ENCODE peak calls at places on chromosomes 6 and 20, in seven cellular contexts. One of them, this sample, is unnamed.

GRCh38 chr6:132399376-132400074 is 1.8 kb downstream of the MOXD1 start:
- DNase-seq in substantia nigra: no peak
- DNase-seq in ureter: no peak
- DNase-seq in C1 segment of cervical spinal cord: no peak
- DNase-seq in SW480: no peak
- DNase-seq in NCI-H1092 treated with DMSO at 0.1 percent for 48 hours: no peak
- DNase-seq in stimulated activated CD4-positive, alpha-beta T cell treated with anti-CD3 and anti-CD28 coated beads, Interleukin-12 subunit alpha, Interleukin-12 subunit beta, amount 100 ng/mL, for 4 hours: no peak
- DNase-seq in this sample: no peak

GRCh38 chr20:50121858-50122271 is 8.9 kb upstream of the UBE2V1 start:
- DNase-seq in substantia nigra: no peak
- DNase-seq in ureter: no peak
- DNase-seq in C1 segment of cervical spinal cord: no peak
- DNase-seq in SW480: no peak
- DNase-seq in NCI-H1092 treated with DMSO at 0.1 percent for 48 hours: no peak
- DNase-seq in stimulated activated CD4-positive, alpha-beta T cell treated with anti-CD3 and anti-CD28 coated beads, Interleukin-12 subunit alpha, Interleukin-12 subunit beta, amount 100 ng/mL, for 4 hours: no peak
- DNase-seq in this sample: no peak

GRCh38 chr6:123127807-123128206 is 131.8 kb downstream of the CLVS2 start:
- DNase-seq in substantia nigra: no peak
- DNase-seq in ureter: no peak
- DNase-seq in C1 segment of cervical spinal cord: no peak
- DNase-seq in SW480: no peak
- DNase-seq in NCI-H1092 treated with DMSO at 0.1 percent for 48 hours: no peak
- DNase-seq in stimulated activated CD4-positive, alpha-beta T cell treated with anti-CD3 and anti-CD28 coated beads, Interleukin-12 subunit alpha, Interleukin-12 subunit beta, amount 100 ng/mL, for 4 hours: no peak
- DNase-seq in this sample: no peak

GRCh38 chr6:13575377-13575775 is 975 bp downstream of the SIRT5 start:
- DNase-seq in substantia nigra: no peak
- DNase-seq in ureter: no peak
- DNase-seq in C1 segment of cervical spinal cord: no peak
- DNase-seq in SW480: no peak
- DNase-seq in NCI-H1092 treated with DMSO at 0.1 percent for 48 hours: no peak
- DNase-seq in stimulated activated CD4-positive, alpha-beta T cell treated with anti-CD3 and anti-CD28 coated beads, Interleukin-12 subunit alpha, Interleukin-12 subunit beta, amount 100 ng/mL, for 4 hours: no peak
- DNase-seq in this sample: no peak

GRCh38 chr6:56026461-56027180 is 151.2 kb upstream of the BMP5 start:
- DNase-seq in substantia nigra: no peak
- DNase-seq in ureter: no peak
- DNase-seq in C1 segment of cervical spinal cord: no peak
- DNase-seq in SW480: no peak
- DNase-seq in NCI-H1092 treated with DMSO at 0.1 percent for 48 hours: no peak
- DNase-seq in stimulated activated CD4-positive, alpha-beta T cell treated with anti-CD3 and anti-CD28 coated beads, Interleukin-12 subunit alpha, Interleukin-12 subunit beta, amount 100 ng/mL, for 4 hours: no peak
- DNase-seq in this sample: no peak

GRCh38 chr20:15675813-15676484 is 897.3 kb downstream of the KIF16B start:
- DNase-seq in substantia nigra: no peak
- DNase-seq in ureter: no peak
- DNase-seq in C1 segment of cervical spinal cord: no peak
- DNase-seq in SW480: no peak
- DNase-seq in NCI-H1092 treated with DMSO at 0.1 percent for 48 hours: no peak
- DNase-seq in stimulated activated CD4-positive, alpha-beta T cell treated with anti-CD3 and anti-CD28 coated beads, Interleukin-12 subunit alpha, Interleukin-12 subunit beta, amount 100 ng/mL, for 4 hours: no peak
- DNase-seq in this sample: no peak

GRCh38 chr6:34560366-34561226 is 4.5 kb upstream of the SPDEF start:
- DNase-seq in substantia nigra: no peak
- DNase-seq in ureter: no peak
- DNase-seq in C1 segment of cervical spinal cord: no peak
- DNase-seq in SW480: peak
- DNase-seq in NCI-H1092 treated with DMSO at 0.1 percent for 48 hours: peak
- DNase-seq in stimulated activated CD4-positive, alpha-beta T cell treated with anti-CD3 and anti-CD28 coated beads, Interleukin-12 subunit alpha, Interleukin-12 subunit beta, amount 100 ng/mL, for 4 hours: no peak
- DNase-seq in this sample: no peak

GRCh38 chr6:161010418-161010817 is 18.8 kb downstream of the MAP3K4 start:
- DNase-seq in substantia nigra: no peak
- DNase-seq in ureter: no peak
- DNase-seq in C1 segment of cervical spinal cord: no peak
- DNase-seq in SW480: no peak
- DNase-seq in NCI-H1092 treated with DMSO at 0.1 percent for 48 hours: no peak
- DNase-seq in stimulated activated CD4-positive, alpha-beta T cell treated with anti-CD3 and anti-CD28 coated beads, Interleukin-12 subunit alpha, Interleukin-12 subunit beta, amount 100 ng/mL, for 4 hours: no peak
- DNase-seq in this sample: no peak

GRCh38 chr6:104710543-104711335 is 149.0 kb downstream of the HACE1 start:
- DNase-seq in substantia nigra: no peak
- DNase-seq in ureter: no peak
- DNase-seq in C1 segment of cervical spinal cord: no peak
- DNase-seq in SW480: no peak
- DNase-seq in NCI-H1092 treated with DMSO at 0.1 percent for 48 hours: peak
- DNase-seq in stimulated activated CD4-positive, alpha-beta T cell treated with anti-CD3 and anti-CD28 coated beads, Interleukin-12 subunit alpha, Interleukin-12 subunit beta, amount 100 ng/mL, for 4 hours: no peak
- DNase-seq in this sample: no peak

GRCh38 chr20:33229843-33230242 is 6.0 kb upstream of the BPIFA1 start:
- DNase-seq in substantia nigra: no peak
- DNase-seq in ureter: no peak
- DNase-seq in C1 segment of cervical spinal cord: no peak
- DNase-seq in SW480: no peak
- DNase-seq in NCI-H1092 treated with DMSO at 0.1 percent for 48 hours: no peak
- DNase-seq in stimulated activated CD4-positive, alpha-beta T cell treated with anti-CD3 and anti-CD28 coated beads, Interleukin-12 subunit alpha, Interleukin-12 subunit beta, amount 100 ng/mL, for 4 hours: no peak
- DNase-seq in this sample: no peak

GRCh38 chr6:111663232-111663631 is 57.6 kb upstream of the TRAF3IP2 start:
- DNase-seq in substantia nigra: peak
- DNase-seq in ureter: no peak
- DNase-seq in C1 segment of cervical spinal cord: peak
- DNase-seq in SW480: no peak
- DNase-seq in NCI-H1092 treated with DMSO at 0.1 percent for 48 hours: no peak
- DNase-seq in stimulated activated CD4-positive, alpha-beta T cell treated with anti-CD3 and anti-CD28 coated beads, Interleukin-12 subunit alpha, Interleukin-12 subunit beta, amount 100 ng/mL, for 4 hours: no peak
- DNase-seq in this sample: no peak

GRCh38 chr6:163457637-163458561 is 43.4 kb downstream of the QKI start:
- DNase-seq in substantia nigra: no peak
- DNase-seq in ureter: no peak
- DNase-seq in C1 segment of cervical spinal cord: no peak
- DNase-seq in SW480: no peak
- DNase-seq in NCI-H1092 treated with DMSO at 0.1 percent for 48 hours: no peak
- DNase-seq in stimulated activated CD4-positive, alpha-beta T cell treated with anti-CD3 and anti-CD28 coated beads, Interleukin-12 subunit alpha, Interleukin-12 subunit beta, amount 100 ng/mL, for 4 hours: no peak
- DNase-seq in this sample: no peak

GRCh38 chr6:37555040-37555781 is 55.5 kb upstream of the CCDC167 start:
- DNase-seq in substantia nigra: no peak
- DNase-seq in ureter: no peak
- DNase-seq in C1 segment of cervical spinal cord: no peak
- DNase-seq in SW480: no peak
- DNase-seq in NCI-H1092 treated with DMSO at 0.1 percent for 48 hours: no peak
- DNase-seq in stimulated activated CD4-positive, alpha-beta T cell treated with anti-CD3 and anti-CD28 coated beads, Interleukin-12 subunit alpha, Interleukin-12 subunit beta, amount 100 ng/mL, for 4 hours: no peak
- DNase-seq in this sample: no peak

GRCh38 chr20:49381558-49382493 is 100.6 kb downstream of the KCNB1 start:
- DNase-seq in substantia nigra: peak
- DNase-seq in ureter: peak
- DNase-seq in C1 segment of cervical spinal cord: peak
- DNase-seq in SW480: no peak
- DNase-seq in NCI-H1092 treated with DMSO at 0.1 percent for 48 hours: peak
- DNase-seq in stimulated activated CD4-positive, alpha-beta T cell treated with anti-CD3 and anti-CD28 coated beads, Interleukin-12 subunit alpha, Interleukin-12 subunit beta, amount 100 ng/mL, for 4 hours: no peak
- DNase-seq in this sample: no peak

GRCh38 chr20:32605167-32605656 is 20.1 kb upstream of the NOL4L start:
- DNase-seq in substantia nigra: no peak
- DNase-seq in ureter: peak
- DNase-seq in C1 segment of cervical spinal cord: peak
- DNase-seq in SW480: no peak
- DNase-seq in NCI-H1092 treated with DMSO at 0.1 percent for 48 hours: no peak
- DNase-seq in stimulated activated CD4-positive, alpha-beta T cell treated with anti-CD3 and anti-CD28 coated beads, Interleukin-12 subunit alpha, Interleukin-12 subunit beta, amount 100 ng/mL, for 4 hours: no peak
- DNase-seq in this sample: no peak

GRCh38 chr6:41464481-41464880 is 81.7 kb upstream of the FOXP4 start:
- DNase-seq in substantia nigra: no peak
- DNase-seq in ureter: no peak
- DNase-seq in C1 segment of cervical spinal cord: no peak
- DNase-seq in SW480: no peak
- DNase-seq in NCI-H1092 treated with DMSO at 0.1 percent for 48 hours: no peak
- DNase-seq in stimulated activated CD4-positive, alpha-beta T cell treated with anti-CD3 and anti-CD28 coated beads, Interleukin-12 subunit alpha, Interleukin-12 subunit beta, amount 100 ng/mL, for 4 hours: no peak
- DNase-seq in this sample: no peak

GRCh38 chr6:131062245-131063027 is 609 bp downstream of the EPB41L2 start:
- DNase-seq in substantia nigra: peak
- DNase-seq in ureter: peak
- DNase-seq in C1 segment of cervical spinal cord: no peak
- DNase-seq in SW480: peak
- DNase-seq in NCI-H1092 treated with DMSO at 0.1 percent for 48 hours: no peak
- DNase-seq in stimulated activated CD4-positive, alpha-beta T cell treated with anti-CD3 and anti-CD28 coated beads, Interleukin-12 subunit alpha, Interleukin-12 subunit beta, amount 100 ng/mL, for 4 hours: peak
- DNase-seq in this sample: peak

GRCh38 chr6:147782302-147782701 is 273.8 kb downstream of the SAMD5 start:
- DNase-seq in substantia nigra: no peak
- DNase-seq in ureter: no peak
- DNase-seq in C1 segment of cervical spinal cord: no peak
- DNase-seq in SW480: no peak
- DNase-seq in NCI-H1092 treated with DMSO at 0.1 percent for 48 hours: no peak
- DNase-seq in stimulated activated CD4-positive, alpha-beta T cell treated with anti-CD3 and anti-CD28 coated beads, Interleukin-12 subunit alpha, Interleukin-12 subunit beta, amount 100 ng/mL, for 4 hours: no peak
- DNase-seq in this sample: no peak

GRCh38 chr6:169656626-169657610 is 44.9 kb downstream of the WDR27 start:
- DNase-seq in substantia nigra: no peak
- DNase-seq in ureter: no peak
- DNase-seq in C1 segment of cervical spinal cord: no peak
- DNase-seq in SW480: no peak
- DNase-seq in NCI-H1092 treated with DMSO at 0.1 percent for 48 hours: no peak
- DNase-seq in stimulated activated CD4-positive, alpha-beta T cell treated with anti-CD3 and anti-CD28 coated beads, Interleukin-12 subunit alpha, Interleukin-12 subunit beta, amount 100 ng/mL, for 4 hours: no peak
- DNase-seq in this sample: no peak

GRCh38 chr6:40439401-40439800 is 147.8 kb downstream of the LRFN2 start:
- DNase-seq in substantia nigra: no peak
- DNase-seq in ureter: no peak
- DNase-seq in C1 segment of cervical spinal cord: no peak
- DNase-seq in SW480: no peak
- DNase-seq in NCI-H1092 treated with DMSO at 0.1 percent for 48 hours: no peak
- DNase-seq in stimulated activated CD4-positive, alpha-beta T cell treated with anti-CD3 and anti-CD28 coated beads, Interleukin-12 subunit alpha, Interleukin-12 subunit beta, amount 100 ng/mL, for 4 hours: no peak
- DNase-seq in this sample: no peak

GRCh38 chr20:53657732-53658131 is 64.1 kb upstream of the ZNF217 start:
- DNase-seq in substantia nigra: no peak
- DNase-seq in ureter: no peak
- DNase-seq in C1 segment of cervical spinal cord: no peak
- DNase-seq in SW480: no peak
- DNase-seq in NCI-H1092 treated with DMSO at 0.1 percent for 48 hours: no peak
- DNase-seq in stimulated activated CD4-positive, alpha-beta T cell treated with anti-CD3 and anti-CD28 coated beads, Interleukin-12 subunit alpha, Interleukin-12 subunit beta, amount 100 ng/mL, for 4 hours: no peak
- DNase-seq in this sample: no peak

GRCh38 chr6:8013763-8014162 is 50.4 kb downstream of the BLOC1S5 start:
- DNase-seq in substantia nigra: no peak
- DNase-seq in ureter: no peak
- DNase-seq in C1 segment of cervical spinal cord: no peak
- DNase-seq in SW480: no peak
- DNase-seq in NCI-H1092 treated with DMSO at 0.1 percent for 48 hours: no peak
- DNase-seq in stimulated activated CD4-positive, alpha-beta T cell treated with anti-CD3 and anti-CD28 coated beads, Interleukin-12 subunit alpha, Interleukin-12 subunit beta, amount 100 ng/mL, for 4 hours: no peak
- DNase-seq in this sample: no peak

GRCh38 chr6:53250137-53250760 is 98.5 kb downstream of the ELOVL5 start:
- DNase-seq in substantia nigra: no peak
- DNase-seq in ureter: no peak
- DNase-seq in C1 segment of cervical spinal cord: no peak
- DNase-seq in SW480: no peak
- DNase-seq in NCI-H1092 treated with DMSO at 0.1 percent for 48 hours: no peak
- DNase-seq in stimulated activated CD4-positive, alpha-beta T cell treated with anti-CD3 and anti-CD28 coated beads, Interleukin-12 subunit alpha, Interleukin-12 subunit beta, amount 100 ng/mL, for 4 hours: no peak
- DNase-seq in this sample: no peak

GRCh38 chr20:34983995-34984735 is 28.5 kb downstream of the MYH7B start:
- DNase-seq in substantia nigra: no peak
- DNase-seq in ureter: no peak
- DNase-seq in C1 segment of cervical spinal cord: no peak
- DNase-seq in SW480: peak
- DNase-seq in NCI-H1092 treated with DMSO at 0.1 percent for 48 hours: no peak
- DNase-seq in stimulated activated CD4-positive, alpha-beta T cell treated with anti-CD3 and anti-CD28 coated beads, Interleukin-12 subunit alpha, Interleukin-12 subunit beta, amount 100 ng/mL, for 4 hours: no peak
- DNase-seq in this sample: no peak

GRCh38 chr6:75084872-75085381 is 120.9 kb downstream of the COL12A1 start:
- DNase-seq in substantia nigra: peak
- DNase-seq in ureter: peak
- DNase-seq in C1 segment of cervical spinal cord: no peak
- DNase-seq in SW480: no peak
- DNase-seq in NCI-H1092 treated with DMSO at 0.1 percent for 48 hours: no peak
- DNase-seq in stimulated activated CD4-positive, alpha-beta T cell treated with anti-CD3 and anti-CD28 coated beads, Interleukin-12 subunit alpha, Interleukin-12 subunit beta, amount 100 ng/mL, for 4 hours: no peak
- DNase-seq in this sample: no peak

GRCh38 chr6:3422457-3422816 is 34.4 kb downstream of the SLC22A23 start:
- DNase-seq in substantia nigra: no peak
- DNase-seq in ureter: no peak
- DNase-seq in C1 segment of cervical spinal cord: no peak
- DNase-seq in SW480: no peak
- DNase-seq in NCI-H1092 treated with DMSO at 0.1 percent for 48 hours: no peak
- DNase-seq in stimulated activated CD4-positive, alpha-beta T cell treated with anti-CD3 and anti-CD28 coated beads, Interleukin-12 subunit alpha, Interleukin-12 subunit beta, amount 100 ng/mL, for 4 hours: no peak
- DNase-seq in this sample: no peak

GRCh38 chr6:52566201-52566600 is 10.7 kb downstream of the TRAM2 start:
- DNase-seq in substantia nigra: no peak
- DNase-seq in ureter: no peak
- DNase-seq in C1 segment of cervical spinal cord: no peak
- DNase-seq in SW480: no peak
- DNase-seq in NCI-H1092 treated with DMSO at 0.1 percent for 48 hours: no peak
- DNase-seq in stimulated activated CD4-positive, alpha-beta T cell treated with anti-CD3 and anti-CD28 coated beads, Interleukin-12 subunit alpha, Interleukin-12 subunit beta, amount 100 ng/mL, for 4 hours: no peak
- DNase-seq in this sample: no peak

GRCh38 chr6:39004801-39005200 is 43.8 kb upstream of the GLP1R start:
- DNase-seq in substantia nigra: no peak
- DNase-seq in ureter: no peak
- DNase-seq in C1 segment of cervical spinal cord: no peak
- DNase-seq in SW480: no peak
- DNase-seq in NCI-H1092 treated with DMSO at 0.1 percent for 48 hours: no peak
- DNase-seq in stimulated activated CD4-positive, alpha-beta T cell treated with anti-CD3 and anti-CD28 coated beads, Interleukin-12 subunit alpha, Interleukin-12 subunit beta, amount 100 ng/mL, for 4 hours: no peak
- DNase-seq in this sample: no peak

This sample was measured in stimulated activated effector memory CD8-positive, alpha-beta T cell treated with anti-CD3 and anti-CD28 coated beads, Interleukin-12 subunit alpha, Interleukin-12 subunit beta, amount 100 ng/mL, for 72 hours.